ENCODE peak calls at places on chromosomes 4 and X, in seven cellular contexts. G, U, A, X, I, S and V are unnamed samples.

GRCh38 chrX:143500751-143501150 is 16.5 kb downstream of the SPANXN3 start:
- DNase-seq in A (no peak), X (no peak), U (no peak), I (no peak), S (no peak), G (no peak), V (no peak)

GRCh38 chrX:69073721-69074120 is 91.5 kb downstream of the PJA1 start:
- DNase-seq in G (no peak), A (peak; percentile 4), S (no peak), U (no peak), I (no peak), X (no peak), V (no peak)

GRCh38 chr4:7007944-7008343 is 35.2 kb upstream of the TADA2B start:
- DNase-seq in U (no peak), G (no peak), X (no peak), A (no peak), S (no peak), I (no peak), V (no peak)

GRCh38 chr4:53899544-53900274 is 164.7 kb downstream of the CHIC2 start:
- DNase-seq in X (peak; percentile 64), G (no peak), U (no peak), S (no peak), A (peak; percentile 53), I (no peak), V (no peak)

GRCh38 chr4:184825394-184826314 is at the start of gene ACSL1:
- DNase-seq in G (peak; percentile 73), X (no peak), A (peak; percentile 84), S (peak; percentile 72), U (peak; percentile 75), I (peak; percentile 70), V (peak; percentile 80)

GRCh38 chr4:148852092-148852699 is 410.0 kb upstream of the NR3C2 start:
- DNase-seq in A (no peak), X (no peak), G (peak; percentile 15), I (no peak), U (no peak), S (no peak), V (no peak)

GRCh38 chr4:137524642-137525384 is 7.5 kb downstream of the PCDH18 start:
- DNase-seq in A (no peak), S (no peak), I (no peak), U (no peak), X (no peak), G (no peak), V (no peak)

GRCh38 chr4:168631241-168632151 is 134.6 kb downstream of the PALLD start:
- DNase-seq in G (peak; percentile 87), X (no peak), S (no peak), U (peak; percentile 52), A (peak; percentile 76), I (peak; percentile 13), V (no peak)

GRCh38 chr4:3879681-3880594 is 113.8 kb downstream of the ADRA2C start:
- DNase-seq in G (no peak), X (no peak), S (peak; percentile 29), A (no peak), U (peak; percentile 55), I (no peak), V (no peak)

GRCh38 chrX:43969504-43970501 is 3.4 kb downstream of the NDP start:
- DNase-seq in X (no peak), I (no peak), U (peak; percentile 16), G (no peak), A (no peak), S (no peak), V (peak; percentile 22)

GRCh38 chrX:11188664-11189063 is 77.5 kb downstream of the HCCS start:
- DNase-seq in U (no peak), A (no peak), I (no peak), X (peak; percentile 26), S (no peak), G (no peak), V (no peak)

GRCh38 chrX:112083624-112084326 is 1.2 kb upstream of the TRPC5 start:
- DNase-seq in U (no peak), G (no peak), S (no peak), X (no peak), A (no peak), I (no peak), V (no peak)

GRCh38 chr4:7911044-7911578 is 28.6 kb downstream of the AFAP1 start:
- DNase-seq in U (peak; percentile 76), G (no peak), I (no peak), S (no peak), X (no peak), A (peak; percentile 54), V (no peak)

GRCh38 chr4:76943129-76943620 is 6.4 kb upstream of the SEPTIN11 start:
- DNase-seq in U (no peak), G (no peak), I (no peak), A (no peak), X (no peak), S (no peak), V (peak; percentile 7)

GRCh38 chr4:126916626-126917140 is 716.1 kb upstream of the INTU start:
- DNase-seq in X (peak; percentile 68), G (no peak), A (no peak), I (no peak), S (no peak), U (no peak), V (no peak)

GRCh38 chr4:112423591-112423990 is 92.4 kb downstream of the NEUROG2 start:
- DNase-seq in A (no peak), X (no peak), I (no peak), U (no peak), G (no peak), S (no peak), V (no peak)

GRCh38 chrX:30735839-30736238 is 82.6 kb downstream of the GK start:
- DNase-seq in X (no peak), S (peak; percentile 62), U (peak; percentile 84), A (peak; percentile 23), G (peak; percentile 74), I (peak; percentile 76), V (peak; percentile 3)

GRCh38 chr4:27148211-27148895 is 287.7 kb downstream of the STIM2 start:
- DNase-seq in X (no peak), A (no peak), U (no peak), G (no peak), I (no peak), S (no peak), V (no peak)

GRCh38 chr4:22410645-22411247 is 105.1 kb downstream of the ADGRA3 start:
- DNase-seq in X (no peak), G (peak; percentile 45), I (no peak), U (peak; percentile 22), A (no peak), S (no peak), V (no peak)

GRCh38 chr4:151218343-151218742 is 58.6 kb upstream of the PRSS48 start:
- DNase-seq in A (no peak), U (peak; percentile 64), I (no peak), G (no peak), S (no peak), X (no peak), V (no peak)

GRCh38 chr4:105154576-105154975 is 7.9 kb downstream of the TET2 start:
- DNase-seq in G (no peak), X (no peak), S (no peak), U (no peak), I (no peak), A (no peak), V (no peak)

GRCh38 chrX:12956704-12957541 is 18.0 kb upstream of the TMSB4X start:
- DNase-seq in U (peak; percentile 16), X (no peak), G (peak; percentile 70), I (peak; percentile 31), A (no peak), S (no peak), V (no peak)

GRCh38 chr4:69823481-69824186 is 36.3 kb downstream of the SULT1E1 start:
- DNase-seq in G (peak; percentile 48), A (no peak), U (peak; percentile 42), I (peak; percentile 24), X (no peak), S (peak; percentile 37), V (no peak)

GRCh38 chrX:123860983-123861382 is 1.1 kb downstream of the XIAP start:
- DNase-seq in S (no peak), U (peak; percentile 15), I (no peak), G (peak; percentile 40), X (no peak), A (no peak), V (no peak)

GRCh38 chr4:83905952-83906351 is 370.0 kb downstream of the GPAT3 start:
- DNase-seq in G (peak; percentile 26), I (no peak), X (no peak), A (no peak), U (peak; percentile 81), S (no peak), V (no peak)

GRCh38 chr4:184288451-184289178 is 70.9 kb upstream of the ENPP6 start:
- DNase-seq in S (no peak), U (no peak), I (no peak), X (no peak), G (no peak), A (no peak), V (no peak)

GRCh38 chr4:122576261-122577188 is 44.3 kb downstream of the IL21 start:
- DNase-seq in X (no peak), U (peak; percentile 44), A (no peak), I (no peak), G (peak; percentile 69), S (no peak), V (no peak)

GRCh38 chr4:2290974-2291704 is 29.2 kb upstream of the MXD4 start:
- DNase-seq in I (peak; percentile 41), X (no peak), G (no peak), A (peak; percentile 15), U (no peak), S (peak; percentile 72), V (peak; percentile 55)

GRCh38 chr4:7398104-7398423 is 36.7 kb downstream of the PSAPL1 start:
- DNase-seq in X (no peak), S (no peak), A (peak; percentile 12), U (peak; percentile 85), I (no peak), G (peak; percentile 32), V (no peak)

GRCh38 chr4:25786497-25787065 is 76.2 kb downstream of the SEL1L3 start:
- DNase-seq in U (no peak), G (no peak), S (no peak), X (no peak), A (no peak), I (no peak), V (no peak)

GRCh38 chr4:80434238-80434637 is 98.7 kb downstream of the CFAP299 start:
- DNase-seq in G (no peak), S (no peak), I (no peak), U (no peak), A (no peak), X (no peak), V (no peak)

GRCh38 chrX:56761167-56761566 is 32.1 kb downstream of the NBDY start:
- DNase-seq in U (no peak), A (no peak), S (no peak), G (no peak), I (no peak), X (no peak), V (no peak)

GRCh38 chr4:182240161-182241130 is 2.8 kb upstream of the TENM3 start:
- DNase-seq in U (no peak), X (peak; percentile 46), I (no peak), A (peak; percentile 16), S (no peak), G (no peak), V (no peak)

GRCh38 chrX:71128166-71128833 is 9.9 kb downstream of the MED12 start:
- DNase-seq in U (no peak), I (no peak), S (no peak), X (no peak), G (no peak), A (no peak), V (no peak)

GRCh38 chr4:138308421-138308820 is 66.3 kb upstream of the SLC7A11 start:
- DNase-seq in A (no peak), X (peak; percentile 61), G (no peak), S (no peak), I (no peak), U (no peak), V (no peak)

GRCh38 chr4:8409271-8410065 is 31.1 kb downstream of the ACOX3 start:
- DNase-seq in X (no peak), G (peak; percentile 66), A (peak; percentile 50), U (peak; percentile 36), I (no peak), S (peak; percentile 19), V (peak; percentile 7)